ENCODE peak calls at places on chromosomes 6 and 20, in ten cellular contexts. R is A549, Y is B cell, P is spleen, J is natural killer cell, W is IMR-90, S is coronary artery, H is mesothelial cell of epicardium, I is astrocyte of the cerebellum, G is adrenal gland. L is an unnamed sample.

GRCh38 chr6:19159087-19159486 is 678.1 kb upstream of the ID4 start:
- DNase-seq in H (no peak), S (no peak), I (peak), R (no peak), G (no peak), W (no peak), J (no peak), P (no peak), Y (no peak), L (no peak)

GRCh38 chr6:30260036-30260504 is 46.9 kb upstream of the TRIM26 start:
- DNase-seq in G (no peak), P (peak), J (peak), I (no peak), Y (no peak), S (peak), R (no peak), W (no peak), H (no peak), L (peak)

GRCh38 chr6:79536615-79536968 is 638 bp downstream of the LCA5 start:
- DNase-seq in P (no peak), G (peak), W (peak), J (no peak), R (no peak), I (no peak), Y (no peak), S (peak), H (no peak), L (peak)

GRCh38 chr6:170542031-170542719 is 10.9 kb downstream of the PSMB1 start:
- DNase-seq in I (no peak), J (no peak), S (no peak), G (no peak), W (peak), R (no peak), P (no peak), H (no peak), Y (no peak), L (no peak)

GRCh38 chr6:1044040-1044836 is 267.7 kb upstream of the FOXQ1 start:
- DNase-seq in P (no peak), W (no peak), R (no peak), I (no peak), S (peak), G (no peak), Y (no peak), H (no peak), J (no peak), L (no peak)

GRCh38 chr20:48600470-48600945 is 227.3 kb downstream of the PREX1 start:
- DNase-seq in S (no peak), P (peak), Y (no peak), J (no peak), W (no peak), I (no peak), G (no peak), H (no peak), R (no peak), L (no peak)

GRCh38 chr20:32111763-32112162 is 2.2 kb downstream of the TM9SF4 start:
- DNase-seq in Y (no peak), S (no peak), G (no peak), R (no peak), H (no peak), W (no peak), I (no peak), J (no peak), P (no peak), L (no peak)

GRCh38 chr6:30044630-30045029 is 16.4 kb upstream of the POLR1H start:
- DNase-seq in R (no peak), Y (no peak), H (no peak), I (no peak), P (no peak), W (peak), S (no peak), J (no peak), G (peak), L (no peak)

GRCh38 chr20:62711703-62712101 is 3.1 kb downstream of the NTSR1 start:
- DNase-seq in W (no peak), Y (no peak), S (no peak), H (no peak), R (no peak), I (no peak), G (no peak), J (no peak), P (no peak), L (no peak)

GRCh38 chr20:62714799-62715198 is 6.2 kb downstream of the NTSR1 start:
- DNase-seq in W (no peak), J (no peak), I (no peak), P (no peak), Y (no peak), R (no peak), G (no peak), H (no peak), S (no peak), L (no peak)

GRCh38 chr20:62715201-62715600 is 6.6 kb downstream of the NTSR1 start:
- DNase-seq in W (no peak), S (no peak), H (no peak), R (no peak), I (no peak), J (no peak), Y (no peak), P (no peak), G (no peak), L (no peak)

GRCh38 chr20:62712606-62713005 is 4.0 kb downstream of the NTSR1 start:
- DNase-seq in G (no peak), H (no peak), P (no peak), R (no peak), S (no peak), I (no peak), Y (no peak), J (no peak), W (no peak), L (no peak)

DNA sequence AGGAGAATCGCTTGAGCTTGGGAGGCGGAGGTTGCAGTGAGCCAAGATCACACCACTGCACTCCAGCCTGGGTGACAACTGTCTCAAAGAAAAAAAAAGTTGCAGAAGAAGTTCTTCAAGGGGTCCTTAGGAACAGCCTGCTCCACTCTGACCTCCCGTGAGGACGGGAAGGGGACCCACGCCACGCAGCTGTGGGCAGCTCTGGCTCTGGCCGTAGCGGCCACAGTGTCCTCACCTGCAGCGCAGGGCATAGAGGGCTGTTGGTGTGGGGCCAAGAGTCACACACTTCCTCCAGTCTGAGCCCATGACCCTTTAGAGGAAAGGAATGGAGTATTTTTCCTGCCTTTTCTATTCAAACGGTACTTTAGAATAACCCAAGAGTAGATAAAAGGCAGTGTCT is 5.4 kb downstream of the NTSR1 start:
- DNase-seq in H (no peak), R (no peak), P (no peak), J (no peak), S (no peak), I (no peak), Y (no peak), W (no peak), G (no peak), L (no peak)
- TF ChIP-seq CTCF in H (no peak), R (no peak), P (no peak), J (no peak), S (no peak), I (no peak), Y (no peak), W (no peak), G (no peak), L (no peak)

DNA sequence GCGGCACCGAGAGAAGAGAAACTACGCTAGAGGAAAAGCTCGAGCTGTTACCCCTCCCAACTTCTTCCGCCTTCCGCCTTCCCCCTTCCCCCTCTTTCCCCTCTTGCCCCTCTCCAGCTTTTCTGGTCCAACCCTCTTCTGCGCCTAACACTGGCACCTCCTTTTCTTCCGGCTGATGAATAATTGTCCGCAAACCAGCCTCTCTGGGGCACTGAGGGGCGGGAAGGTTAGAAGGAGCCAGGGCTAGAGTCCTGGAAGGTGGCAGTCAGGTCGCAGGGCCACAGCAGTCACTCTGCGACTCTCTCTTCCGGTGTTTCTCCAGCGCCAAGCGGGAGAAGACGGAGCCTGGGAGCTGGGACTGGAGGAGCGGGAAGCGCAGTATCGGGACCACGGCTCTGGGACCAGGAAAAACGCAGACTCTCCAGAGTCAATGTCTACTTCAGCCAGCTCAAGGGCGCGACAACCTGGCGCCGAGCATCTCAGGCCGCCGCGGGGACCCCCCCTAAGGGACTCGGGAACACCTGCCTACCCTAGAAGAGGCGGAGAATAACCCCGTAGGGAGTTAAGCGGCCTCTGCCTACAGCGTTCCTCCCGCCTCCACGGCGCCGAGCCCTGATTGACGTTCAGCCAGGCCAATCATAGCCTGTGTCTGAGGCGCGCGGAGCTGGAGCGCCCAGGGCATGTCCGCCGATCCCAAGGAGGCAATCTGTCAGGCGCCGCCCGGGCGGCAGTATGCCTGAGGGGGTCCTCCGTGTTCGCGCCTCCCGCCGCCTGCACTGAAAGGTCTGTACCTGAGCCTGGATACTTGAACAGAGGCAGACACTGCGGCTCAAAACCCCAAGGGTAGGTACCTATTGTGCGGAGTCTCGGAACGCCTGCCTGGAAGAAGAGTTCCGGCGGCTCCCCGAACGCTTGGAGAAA is 40.4 kb downstream of the PSMB9 start:
- DNase-seq in G (peak), R (peak), Y (peak), W (peak), J (peak), S (peak), H (peak), I (peak), P (peak), L (peak)
- TF ChIP-seq CTCF in G (no peak), R (no peak), Y (no peak), W (no peak), J (no peak), S (no peak), H (no peak), I (no peak), P (no peak), L (no peak)

DNA sequence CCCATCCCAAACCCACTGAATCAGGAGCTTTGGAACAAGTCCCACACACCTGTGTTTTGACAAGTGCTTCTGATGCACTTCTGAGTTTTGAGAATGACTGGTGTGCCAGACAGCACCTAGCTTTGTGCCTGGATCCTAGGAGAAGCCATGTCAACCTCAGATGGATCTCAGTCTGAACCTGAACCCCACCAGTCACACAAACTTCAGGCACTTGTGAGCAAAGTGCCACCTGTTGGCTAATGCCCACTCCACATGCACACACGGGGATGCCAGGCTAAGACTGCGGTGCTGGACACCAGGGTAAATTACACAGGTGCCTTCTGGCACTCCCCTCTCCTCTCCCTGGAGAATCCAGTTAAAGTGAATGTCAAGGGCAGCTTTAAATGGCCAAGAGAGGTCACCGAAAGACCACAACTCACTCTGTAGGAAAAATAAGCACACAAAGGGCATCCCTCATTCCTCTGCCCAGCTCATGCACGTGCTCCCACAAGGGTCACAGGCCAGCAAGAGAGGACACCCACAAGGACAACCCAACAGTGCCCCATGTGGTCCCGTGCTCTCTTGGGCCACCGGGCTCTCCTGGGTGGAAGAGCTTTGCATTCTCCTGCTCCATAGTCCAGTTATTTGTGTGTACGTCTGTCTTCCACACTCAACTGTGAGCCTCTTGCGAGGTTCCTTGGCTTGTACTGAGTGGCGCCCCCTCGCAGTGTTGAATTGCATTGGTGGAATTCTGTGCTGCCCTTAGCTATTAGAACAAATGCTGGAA is 45.6 kb downstream of the TAF8 start:
- DNase-seq in P (no peak), H (no peak), I (no peak), W (no peak), Y (no peak), S (no peak), G (no peak), J (no peak), R (no peak), L (no peak)
- TF ChIP-seq CTCF in P (no peak), H (no peak), I (no peak), W (no peak), Y (no peak), S (no peak), G (no peak), J (no peak), R (no peak), L (no peak)

GRCh38 chr6:43628392-43629103 is 516 bp downstream of the GTPBP2 start:
- DNase-seq in G (peak), W (peak), P (no peak), H (no peak), S (peak), J (peak), R (peak), Y (peak), I (no peak), L (peak)

GRCh38 chr6:43629104-43629504 is at the start of gene GTPBP2:
- DNase-seq in S (peak), J (peak), W (peak), R (peak), G (peak), Y (peak), I (peak), P (peak), H (peak), L (peak)

GRCh38 chr6:43630980-43631619 is 2.0 kb upstream of the GTPBP2 start:
- DNase-seq in J (no peak), W (no peak), G (no peak), P (no peak), S (no peak), R (no peak), Y (no peak), I (no peak), H (no peak), L (no peak)

GRCh38 chr6:43627008-43627825 is 1.8 kb downstream of the GTPBP2 start:
- DNase-seq in G (peak), S (peak), J (no peak), I (peak), R (peak), W (peak), P (no peak), Y (no peak), H (no peak), L (peak)

GRCh38 chr6:43629505-43630300 is 639 bp upstream of the GTPBP2 start:
- DNase-seq in I (peak), S (peak), R (peak), W (peak), H (peak), J (peak), Y (peak), P (peak), G (peak), L (peak)
- TF ChIP-seq CTCF in I (no peak), S (no peak), R (no peak), W (no peak), H (no peak), J (no peak), Y (no peak), P (no peak), G (no peak), L (no peak)

DNA sequence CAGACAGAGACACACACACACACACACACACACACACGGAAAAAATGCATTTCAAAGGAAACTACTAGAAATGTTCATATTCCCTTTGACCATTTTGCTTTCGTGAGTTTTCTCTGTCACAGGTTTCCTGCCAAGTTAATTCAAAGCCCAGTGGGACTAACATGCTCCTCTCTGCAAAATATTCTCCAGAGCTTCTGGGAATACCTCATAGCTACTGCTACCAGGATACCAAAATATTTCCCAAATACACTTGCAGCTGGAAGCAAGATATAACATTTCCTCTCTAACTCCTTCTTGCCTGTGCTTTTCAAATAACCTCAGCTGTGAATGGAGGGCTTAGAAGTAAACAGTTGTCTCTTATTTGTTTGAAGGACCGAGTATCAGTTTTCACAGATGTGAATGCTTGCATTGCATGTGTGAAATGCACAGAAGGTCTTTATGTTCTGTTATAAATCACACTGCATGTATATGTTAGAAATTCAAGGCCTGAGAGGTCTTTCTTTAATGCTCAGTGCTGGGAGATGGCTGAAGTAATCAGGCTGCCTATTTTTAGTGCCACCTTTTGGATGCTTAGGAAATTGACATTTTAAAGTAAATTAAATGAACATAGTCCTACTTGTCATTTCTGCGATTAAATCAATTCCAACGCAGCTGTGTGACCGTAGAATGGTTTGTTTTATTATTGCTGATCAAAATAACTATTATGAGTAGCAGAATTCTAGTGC is 8.7 kb upstream of the FAM209A start:
- DNase-seq in G (no peak), I (peak), S (no peak), H (no peak), Y (no peak), J (no peak), R (no peak), W (peak), P (no peak), L (no peak)
- TF ChIP-seq CTCF in G (no peak), I (peak), S (no peak), H (no peak), Y (no peak), J (no peak), R (peak), W (peak), P (no peak), L (peak)

L was measured in GM13976.